ENCODE peak calls at places on chromosomes 7 and 10, in ten cellular contexts. One of them, this sample, is unnamed. For H3K4me1, the result is how much of the 10 kb centered on the place peaks cover.

GRCh38 chr7:66739477-66739876 is 1.1 kb upstream of the RABGEF1 start:
- DNase-seq in SK-N-SH: no peak
- DNase-seq in A549: no peak
- DNase-seq in stomach: no peak
- DNase-seq in tibial nerve: no peak
- DNase-seq in upper lobe of left lung: no peak
- DNase-seq in K562: no peak
- DNase-seq in transverse colon: no peak
- DNase-seq in ovary: no peak
- DNase-seq in HepG2: no peak
- DNase-seq in this sample: no peak

GRCh38 chr7:121337398-121337797 is 8.6 kb downstream of the WNT16 start:
- DNase-seq in SK-N-SH: peak
- DNase-seq in A549: no peak
- DNase-seq in stomach: no peak
- DNase-seq in tibial nerve: no peak
- DNase-seq in upper lobe of left lung: no peak
- DNase-seq in K562: no peak
- DNase-seq in transverse colon: no peak
- DNase-seq in ovary: no peak
- DNase-seq in HepG2: no peak
- DNase-seq in this sample: no peak

GRCh38 chr10:88459523-88459922 is 123.6 kb downstream of the RNLS start:
- DNase-seq in SK-N-SH: no peak
- DNase-seq in A549: no peak
- DNase-seq in stomach: no peak
- DNase-seq in tibial nerve: no peak
- DNase-seq in upper lobe of left lung: no peak
- DNase-seq in K562: no peak
- DNase-seq in transverse colon: no peak
- DNase-seq in ovary: peak
- DNase-seq in HepG2: no peak
- DNase-seq in this sample: no peak

GRCh38 chr7:45710271-45711160 is 136.3 kb downstream of the ADCY1 start:
- DNase-seq in SK-N-SH: peak
- DNase-seq in A549: no peak
- DNase-seq in stomach: no peak
- DNase-seq in tibial nerve: no peak
- DNase-seq in upper lobe of left lung: peak
- DNase-seq in K562: no peak
- DNase-seq in transverse colon: no peak
- DNase-seq in ovary: no peak
- DNase-seq in HepG2: no peak
- DNase-seq in this sample: no peak

GRCh38 chr7:33716581-33717477 is 188.5 kb upstream of the BMPER start:
- DNase-seq in SK-N-SH: no peak
- DNase-seq in A549: peak
- DNase-seq in stomach: no peak
- DNase-seq in tibial nerve: no peak
- DNase-seq in upper lobe of left lung: no peak
- DNase-seq in K562: peak
- DNase-seq in transverse colon: no peak
- DNase-seq in ovary: no peak
- DNase-seq in HepG2: peak
- DNase-seq in this sample: no peak

GRCh38 chr7:18352339-18353255 is 143.0 kb upstream of the HDAC9 start:
- DNase-seq in SK-N-SH: peak
- DNase-seq in A549: peak
- DNase-seq in stomach: peak
- DNase-seq in tibial nerve: no peak
- DNase-seq in upper lobe of left lung: peak
- DNase-seq in K562: peak
- DNase-seq in transverse colon: peak
- DNase-seq in ovary: no peak
- DNase-seq in HepG2: peak
- DNase-seq in this sample: no peak

GRCh38 chr7:2525931-2526630 is 6.5 kb downstream of the LFNG start:
- DNase-seq in SK-N-SH: no peak
- DNase-seq in A549: peak
- DNase-seq in stomach: no peak
- DNase-seq in tibial nerve: no peak
- DNase-seq in upper lobe of left lung: no peak
- DNase-seq in K562: no peak
- DNase-seq in transverse colon: no peak
- DNase-seq in ovary: no peak
- DNase-seq in HepG2: no peak
- DNase-seq in this sample: no peak

GRCh38 chr10:394061-394438 is 258.8 kb downstream of the ZMYND11 start:
- DNase-seq in SK-N-SH: no peak
- DNase-seq in A549: no peak
- DNase-seq in stomach: no peak
- DNase-seq in tibial nerve: no peak
- DNase-seq in upper lobe of left lung: no peak
- DNase-seq in K562: no peak
- DNase-seq in transverse colon: no peak
- DNase-seq in ovary: no peak
- DNase-seq in HepG2: no peak
- DNase-seq in this sample: peak

GRCh38 chr10:21134645-21135395 is 237.7 kb upstream of the NEBL start:
- DNase-seq in SK-N-SH: no peak
- DNase-seq in A549: peak
- DNase-seq in stomach: no peak
- DNase-seq in tibial nerve: no peak
- DNase-seq in upper lobe of left lung: no peak
- DNase-seq in K562: no peak
- DNase-seq in transverse colon: no peak
- DNase-seq in ovary: no peak
- DNase-seq in HepG2: peak
- DNase-seq in this sample: no peak

GRCh38 chr10:31754803-31755624 is 173.6 kb downstream of the ARHGAP12 start:
- DNase-seq in SK-N-SH: no peak
- DNase-seq in A549: peak
- DNase-seq in stomach: no peak
- DNase-seq in tibial nerve: no peak
- DNase-seq in upper lobe of left lung: no peak
- DNase-seq in K562: no peak
- DNase-seq in transverse colon: no peak
- DNase-seq in ovary: no peak
- DNase-seq in HepG2: peak
- DNase-seq in this sample: peak

DNA sequence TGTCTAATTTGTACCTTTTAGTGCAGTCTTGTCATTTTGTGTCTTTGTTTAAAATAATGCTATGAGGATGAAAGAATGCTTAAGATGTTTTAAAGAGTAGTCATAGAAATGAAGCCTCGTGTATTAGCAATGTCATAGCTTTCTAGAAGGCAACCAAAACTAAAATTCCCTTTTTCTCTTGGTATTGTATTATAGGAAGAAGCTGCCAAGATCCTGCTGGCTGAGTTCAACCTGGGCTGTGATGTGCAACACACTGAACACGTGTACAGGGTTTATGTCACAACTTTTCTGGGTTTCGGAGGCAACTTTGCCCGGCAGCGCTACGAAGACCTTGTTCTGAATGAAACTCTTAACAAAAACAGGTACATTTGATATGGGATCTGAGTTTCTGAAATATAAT is 36.2 kb downstream of the COX15 start:
- DNase-seq in SK-N-SH: no peak
- DNase-seq in A549: no peak
- DNase-seq in stomach: no peak
- DNase-seq in tibial nerve: no peak
- DNase-seq in upper lobe of left lung: no peak
- DNase-seq in K562: no peak
- DNase-seq in transverse colon: no peak
- DNase-seq in ovary: no peak
- DNase-seq in HepG2: no peak
- DNase-seq in this sample: no peak
- TF ChIP-seq EP300 in SK-N-SH: no peak
- TF ChIP-seq EP300 in A549: no peak
- TF ChIP-seq EP300 in stomach: no peak
- TF ChIP-seq EP300 in tibial nerve: no peak
- TF ChIP-seq EP300 in upper lobe of left lung: no peak
- TF ChIP-seq EP300 in K562: no peak
- TF ChIP-seq EP300 in transverse colon: no peak
- TF ChIP-seq EP300 in ovary: no peak
- TF ChIP-seq EP300 in HepG2: no peak
- TF ChIP-seq EP300 in this sample: no peak

DNA sequence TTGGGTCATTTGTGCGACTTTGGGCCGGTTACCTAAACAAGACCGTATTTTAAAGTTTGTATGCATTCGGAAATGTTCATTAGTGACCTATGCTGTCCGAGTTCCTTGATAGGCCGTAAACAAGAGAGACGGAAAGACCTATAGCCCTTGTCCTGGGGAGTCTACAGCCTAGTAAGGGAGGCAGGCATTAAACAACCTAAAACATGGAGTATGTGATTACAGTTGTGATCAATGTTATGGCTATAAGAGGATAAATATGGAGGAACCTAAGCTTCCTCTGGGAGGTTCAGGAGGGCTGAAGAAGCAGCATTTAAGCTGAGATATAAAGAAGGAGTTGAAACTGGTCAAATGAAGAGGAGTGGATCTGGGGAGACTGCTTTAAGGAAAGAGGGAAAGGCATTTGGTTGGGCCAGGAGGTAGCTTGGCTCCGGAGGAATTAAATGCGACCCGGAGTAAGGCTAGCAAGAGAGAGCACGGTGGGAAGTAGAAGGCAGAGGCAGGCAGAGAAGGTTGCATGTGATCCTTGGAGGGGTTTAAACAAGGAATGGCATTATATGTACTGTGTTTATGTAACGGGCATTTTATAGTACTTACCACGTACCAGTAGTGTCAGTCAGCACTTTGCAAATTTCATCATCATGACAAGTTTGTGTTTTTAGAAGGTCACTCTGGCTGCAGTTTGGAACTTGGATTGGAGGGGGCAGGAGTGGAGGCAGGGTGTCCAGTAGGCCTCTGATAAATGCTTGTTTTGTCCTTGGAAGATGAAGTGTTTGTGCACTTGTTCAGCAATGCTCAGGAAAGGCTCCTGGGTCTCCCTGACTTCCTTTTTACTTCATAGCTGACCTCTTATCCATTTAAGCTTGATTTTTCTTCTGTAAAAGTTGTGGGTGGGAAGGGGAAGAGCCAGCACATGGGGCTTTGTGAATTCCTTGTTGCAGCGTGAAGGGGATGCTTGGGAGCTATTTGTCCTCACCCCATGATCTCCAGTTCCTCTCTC is 1.0 kb upstream of the AVPI1 start:
- DNase-seq in SK-N-SH: no peak
- DNase-seq in A549: peak
- DNase-seq in stomach: no peak
- DNase-seq in tibial nerve: no peak
- DNase-seq in upper lobe of left lung: peak
- DNase-seq in K562: no peak
- DNase-seq in transverse colon: no peak
- DNase-seq in ovary: peak
- DNase-seq in HepG2: peak
- DNase-seq in this sample: peak
- H3K4me1 ChIP-seq in SK-N-SH: under half
- H3K4me1 ChIP-seq in A549: half or more
- H3K4me1 ChIP-seq in stomach: under half
- H3K4me1 ChIP-seq in tibial nerve: under half
- H3K4me1 ChIP-seq in upper lobe of left lung: half or more
- H3K4me1 ChIP-seq in K562: half or more
- H3K4me1 ChIP-seq in transverse colon: half or more
- H3K4me1 ChIP-seq in ovary: under half
- H3K4me1 ChIP-seq in HepG2: under half
- H3K4me1 ChIP-seq in this sample: half or more

DNA sequence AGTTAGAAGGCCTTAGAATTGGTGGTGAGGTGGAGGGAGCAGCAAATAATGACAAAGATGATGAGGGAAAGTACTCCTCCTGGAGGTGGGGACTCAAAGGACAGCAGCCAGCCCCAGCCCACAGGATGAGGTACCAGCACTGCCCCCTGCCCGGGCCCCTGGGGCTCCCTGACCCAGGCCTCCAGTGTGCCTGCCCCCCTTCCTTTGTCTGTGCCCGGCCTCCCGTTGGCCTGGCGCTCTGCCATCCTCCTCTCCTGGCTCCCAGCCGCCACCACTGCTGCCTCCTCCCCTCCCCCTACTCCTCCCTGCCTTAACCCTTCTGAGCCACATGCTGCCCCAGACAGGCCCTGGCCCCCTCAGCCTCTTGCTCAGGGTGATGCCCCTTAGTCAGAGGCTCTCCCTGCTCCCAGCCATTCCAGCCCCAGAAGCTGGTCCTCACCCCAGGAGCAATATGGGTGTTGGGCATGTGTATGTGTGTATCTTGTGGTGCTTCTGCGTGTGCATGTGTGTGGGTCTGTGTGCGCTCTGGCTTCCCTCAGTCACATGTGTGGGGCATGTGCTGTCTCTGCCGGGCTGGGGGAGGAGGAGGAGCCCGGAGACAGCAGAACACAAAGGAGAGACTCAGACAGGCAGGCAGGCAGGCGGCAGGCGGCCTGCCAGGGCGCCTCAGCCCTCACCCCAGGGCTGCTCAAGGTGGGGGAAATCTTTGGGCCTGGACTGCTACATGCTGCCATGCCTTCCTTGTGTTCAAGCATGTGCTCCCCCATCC is 2.6 kb downstream of the LDB1 start:
- DNase-seq in SK-N-SH: peak
- DNase-seq in A549: peak
- DNase-seq in stomach: peak
- DNase-seq in tibial nerve: peak
- DNase-seq in upper lobe of left lung: peak
- DNase-seq in K562: no peak
- DNase-seq in transverse colon: peak
- DNase-seq in ovary: peak
- DNase-seq in HepG2: peak
- DNase-seq in this sample: peak
- TF ChIP-seq CTCF in SK-N-SH: peak
- TF ChIP-seq CTCF in A549: no peak
- TF ChIP-seq CTCF in stomach: no peak
- TF ChIP-seq CTCF in tibial nerve: peak
- TF ChIP-seq CTCF in upper lobe of left lung: no peak
- TF ChIP-seq CTCF in K562: peak
- TF ChIP-seq CTCF in transverse colon: no peak
- TF ChIP-seq CTCF in ovary: no peak
- TF ChIP-seq CTCF in HepG2: peak
- TF ChIP-seq CTCF in this sample: no peak

DNA sequence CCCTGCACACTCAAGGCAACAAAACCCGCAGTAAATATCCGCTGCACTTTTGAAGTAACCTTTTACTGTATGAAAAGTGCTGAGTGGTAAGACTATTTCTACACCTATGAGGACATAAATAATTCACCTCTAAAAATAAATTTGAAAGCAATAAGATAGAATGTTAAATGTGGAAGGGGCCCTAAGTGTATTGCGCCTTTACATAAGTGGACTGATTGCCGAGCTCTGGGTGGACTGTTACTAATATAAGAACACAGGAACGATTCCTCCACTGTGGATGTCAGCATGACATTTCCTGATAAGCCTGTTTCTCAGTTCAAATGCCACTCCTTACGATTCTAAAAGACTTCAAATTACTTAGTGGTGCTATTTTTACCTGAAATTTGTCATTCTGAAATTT is 192.0 kb upstream of the PTN start:
- DNase-seq in SK-N-SH: no peak
- DNase-seq in A549: no peak
- DNase-seq in stomach: no peak
- DNase-seq in tibial nerve: no peak
- DNase-seq in upper lobe of left lung: no peak
- DNase-seq in K562: no peak
- DNase-seq in transverse colon: no peak
- DNase-seq in ovary: no peak
- DNase-seq in HepG2: no peak
- DNase-seq in this sample: no peak
- TF ChIP-seq EP300 in SK-N-SH: no peak
- TF ChIP-seq EP300 in A549: no peak
- TF ChIP-seq EP300 in stomach: no peak
- TF ChIP-seq EP300 in tibial nerve: no peak
- TF ChIP-seq EP300 in upper lobe of left lung: no peak
- TF ChIP-seq EP300 in K562: no peak
- TF ChIP-seq EP300 in transverse colon: no peak
- TF ChIP-seq EP300 in ovary: no peak
- TF ChIP-seq EP300 in HepG2: no peak
- TF ChIP-seq EP300 in this sample: no peak

GRCh38 chr7:101858437-101859385 is 41.3 kb downstream of the CUX1 start:
- DNase-seq in SK-N-SH: no peak
- DNase-seq in A549: peak
- DNase-seq in stomach: no peak
- DNase-seq in tibial nerve: no peak
- DNase-seq in upper lobe of left lung: peak
- DNase-seq in K562: no peak
- DNase-seq in transverse colon: no peak
- DNase-seq in ovary: no peak
- DNase-seq in HepG2: peak
- DNase-seq in this sample: peak
- H3K4me1 ChIP-seq in SK-N-SH: under half
- H3K4me1 ChIP-seq in A549: half or more
- H3K4me1 ChIP-seq in stomach: under half
- H3K4me1 ChIP-seq in tibial nerve: under half
- H3K4me1 ChIP-seq in upper lobe of left lung: half or more
- H3K4me1 ChIP-seq in K562: half or more
- H3K4me1 ChIP-seq in transverse colon: under half
- H3K4me1 ChIP-seq in ovary: under half
- H3K4me1 ChIP-seq in HepG2: half or more
- H3K4me1 ChIP-seq in this sample: under half

This sample was measured in sigmoid colon.